ENCODE peak calls at places on chromosomes 1 and 21, in eight cellular contexts. One of them, this sample, is unnamed.

GRCh38 chr1:245577396-245578157 is 422.8 kb downstream of the KIF26B start:
- DNase-seq in endothelial cell: no peak
- DNase-seq in A549: no peak
- DNase-seq in stimulated activated CD4-positive, alpha-beta T cell treated with anti-CD3 and anti-CD28 coated beads, Interleukin-4, amount 100 ng/mL, for 48 hours: no peak
- DNase-seq in AG08395: no peak
- DNase-seq in A172: no peak
- DNase-seq in H4: no peak
- DNase-seq in tibial nerve: no peak
- DNase-seq in this sample: no peak

GRCh38 chr1:164671597-164672327 is 112.8 kb downstream of the PBX1 start:
- DNase-seq in endothelial cell: no peak
- DNase-seq in A549: no peak
- DNase-seq in A172: no peak
- DNase-seq in tibial nerve: no peak
- DNase-seq in AG08395: no peak
- DNase-seq in H4: no peak
- DNase-seq in stimulated activated CD4-positive, alpha-beta T cell treated with anti-CD3 and anti-CD28 coated beads, Interleukin-4, amount 100 ng/mL, for 48 hours: no peak
- DNase-seq in this sample: no peak

GRCh38 chr1:153798468-153798780 is 23.2 kb downstream of the SLC27A3 start:
- DNase-seq in AG08395: no peak
- DNase-seq in endothelial cell: no peak
- DNase-seq in stimulated activated CD4-positive, alpha-beta T cell treated with anti-CD3 and anti-CD28 coated beads, Interleukin-4, amount 100 ng/mL, for 48 hours: no peak
- DNase-seq in A549: no peak
- DNase-seq in H4: no peak
- DNase-seq in tibial nerve: no peak
- DNase-seq in A172: no peak
- DNase-seq in this sample: no peak

GRCh38 chr1:25758466-25759070 is 41.4 kb upstream of the SELENON start:
- DNase-seq in A172: no peak
- DNase-seq in A549: no peak
- DNase-seq in endothelial cell: no peak
- DNase-seq in AG08395: no peak
- DNase-seq in stimulated activated CD4-positive, alpha-beta T cell treated with anti-CD3 and anti-CD28 coated beads, Interleukin-4, amount 100 ng/mL, for 48 hours: no peak
- DNase-seq in tibial nerve: no peak
- DNase-seq in H4: no peak
- DNase-seq in this sample: no peak

GRCh38 chr1:214116258-214116657 is 128.5 kb downstream of the PROX1 start:
- DNase-seq in stimulated activated CD4-positive, alpha-beta T cell treated with anti-CD3 and anti-CD28 coated beads, Interleukin-4, amount 100 ng/mL, for 48 hours: no peak
- DNase-seq in tibial nerve: no peak
- DNase-seq in AG08395: no peak
- DNase-seq in endothelial cell: no peak
- DNase-seq in H4: no peak
- DNase-seq in A172: peak; percentile 52
- DNase-seq in A549: no peak
- DNase-seq in this sample: no peak

GRCh38 chr21:26199471-26199870 is 28.9 kb upstream of the APP start:
- DNase-seq in AG08395: peak; percentile 53
- DNase-seq in stimulated activated CD4-positive, alpha-beta T cell treated with anti-CD3 and anti-CD28 coated beads, Interleukin-4, amount 100 ng/mL, for 48 hours: no peak
- DNase-seq in A549: no peak
- DNase-seq in A172: no peak
- DNase-seq in H4: no peak
- DNase-seq in endothelial cell: no peak
- DNase-seq in tibial nerve: no peak
- DNase-seq in this sample: no peak

GRCh38 chr1:1291611-1292441 is 11.6 kb downstream of the SCNN1D start:
- DNase-seq in H4: peak; percentile 62
- DNase-seq in endothelial cell: peak; percentile 75
- DNase-seq in AG08395: peak; percentile 61
- DNase-seq in stimulated activated CD4-positive, alpha-beta T cell treated with anti-CD3 and anti-CD28 coated beads, Interleukin-4, amount 100 ng/mL, for 48 hours: no peak
- DNase-seq in A549: peak; percentile 69
- DNase-seq in A172: no peak
- DNase-seq in tibial nerve: peak; percentile 48
- DNase-seq in this sample: peak; percentile 38

GRCh38 chr21:39134288-39134810 is 48.9 kb downstream of the PSMG1 start:
- DNase-seq in A549: no peak
- DNase-seq in H4: no peak
- DNase-seq in AG08395: no peak
- DNase-seq in tibial nerve: no peak
- DNase-seq in A172: no peak
- DNase-seq in stimulated activated CD4-positive, alpha-beta T cell treated with anti-CD3 and anti-CD28 coated beads, Interleukin-4, amount 100 ng/mL, for 48 hours: no peak
- DNase-seq in endothelial cell: no peak
- DNase-seq in this sample: no peak

GRCh38 chr21:41396452-41397107 is 29.5 kb upstream of the MX1 start:
- DNase-seq in AG08395: no peak
- DNase-seq in A172: peak; percentile 19
- DNase-seq in tibial nerve: no peak
- DNase-seq in H4: peak; percentile 67
- DNase-seq in A549: no peak
- DNase-seq in endothelial cell: no peak
- DNase-seq in stimulated activated CD4-positive, alpha-beta T cell treated with anti-CD3 and anti-CD28 coated beads, Interleukin-4, amount 100 ng/mL, for 48 hours: no peak
- DNase-seq in this sample: no peak

GRCh38 chr1:14421977-14422609 is 176.4 kb upstream of the KAZN start:
- DNase-seq in A549: no peak
- DNase-seq in H4: no peak
- DNase-seq in stimulated activated CD4-positive, alpha-beta T cell treated with anti-CD3 and anti-CD28 coated beads, Interleukin-4, amount 100 ng/mL, for 48 hours: no peak
- DNase-seq in endothelial cell: no peak
- DNase-seq in A172: no peak
- DNase-seq in tibial nerve: no peak
- DNase-seq in AG08395: no peak
- DNase-seq in this sample: no peak

GRCh38 chr1:905071-905749 is 18.5 kb upstream of the SAMD11 start:
- DNase-seq in H4: peak; percentile 23
- DNase-seq in A549: no peak
- DNase-seq in tibial nerve: no peak
- DNase-seq in endothelial cell: no peak
- DNase-seq in AG08395: no peak
- DNase-seq in A172: no peak
- DNase-seq in stimulated activated CD4-positive, alpha-beta T cell treated with anti-CD3 and anti-CD28 coated beads, Interleukin-4, amount 100 ng/mL, for 48 hours: no peak
- DNase-seq in this sample: no peak

GRCh38 chr1:35544976-35545375 is 12.2 kb downstream of the KIAA0319L start:
- DNase-seq in A549: peak; percentile 45
- DNase-seq in AG08395: peak; percentile 50
- DNase-seq in endothelial cell: peak; percentile 55
- DNase-seq in tibial nerve: peak; percentile 48
- DNase-seq in A172: peak; percentile 11
- DNase-seq in H4: peak; percentile 40
- DNase-seq in stimulated activated CD4-positive, alpha-beta T cell treated with anti-CD3 and anti-CD28 coated beads, Interleukin-4, amount 100 ng/mL, for 48 hours: no peak
- DNase-seq in this sample: peak; percentile 45

GRCh38 chr1:68198752-68199151 is 33.6 kb downstream of the WLS start:
- DNase-seq in endothelial cell: no peak
- DNase-seq in stimulated activated CD4-positive, alpha-beta T cell treated with anti-CD3 and anti-CD28 coated beads, Interleukin-4, amount 100 ng/mL, for 48 hours: no peak
- DNase-seq in A172: peak; percentile 29
- DNase-seq in AG08395: no peak
- DNase-seq in H4: no peak
- DNase-seq in A549: no peak
- DNase-seq in tibial nerve: no peak
- DNase-seq in this sample: no peak

GRCh38 chr1:109263597-109264378 is 14.4 kb downstream of the CELSR2 start:
- DNase-seq in stimulated activated CD4-positive, alpha-beta T cell treated with anti-CD3 and anti-CD28 coated beads, Interleukin-4, amount 100 ng/mL, for 48 hours: peak; percentile 73
- DNase-seq in A549: peak; percentile 95
- DNase-seq in tibial nerve: peak; percentile 85
- DNase-seq in endothelial cell: peak; percentile 98
- DNase-seq in H4: peak; percentile 73
- DNase-seq in AG08395: peak; percentile 90
- DNase-seq in A172: peak; percentile 92
- DNase-seq in this sample: peak; percentile 88

GRCh38 chr21:41321211-41321907 is 4.8 kb downstream of the FAM3B start:
- DNase-seq in A172: no peak
- DNase-seq in tibial nerve: no peak
- DNase-seq in stimulated activated CD4-positive, alpha-beta T cell treated with anti-CD3 and anti-CD28 coated beads, Interleukin-4, amount 100 ng/mL, for 48 hours: no peak
- DNase-seq in H4: no peak
- DNase-seq in A549: no peak
- DNase-seq in AG08395: no peak
- DNase-seq in endothelial cell: no peak
- DNase-seq in this sample: no peak

GRCh38 chr1:33336580-33336979 is 15.7 kb upstream of the A3GALT2 start:
- DNase-seq in H4: no peak
- DNase-seq in stimulated activated CD4-positive, alpha-beta T cell treated with anti-CD3 and anti-CD28 coated beads, Interleukin-4, amount 100 ng/mL, for 48 hours: no peak
- DNase-seq in tibial nerve: no peak
- DNase-seq in AG08395: no peak
- DNase-seq in A549: no peak
- DNase-seq in A172: no peak
- DNase-seq in endothelial cell: no peak
- DNase-seq in this sample: no peak

GRCh38 chr1:159798893-159799292 is 3.3 kb upstream of the FCRL6 start:
- DNase-seq in H4: peak; percentile 89
- DNase-seq in endothelial cell: peak; percentile 60
- DNase-seq in stimulated activated CD4-positive, alpha-beta T cell treated with anti-CD3 and anti-CD28 coated beads, Interleukin-4, amount 100 ng/mL, for 48 hours: peak; percentile 7
- DNase-seq in tibial nerve: peak; percentile 74
- DNase-seq in AG08395: peak; percentile 91
- DNase-seq in A549: peak; percentile 91
- DNase-seq in A172: peak; percentile 98
- DNase-seq in this sample: peak; percentile 67

GRCh38 chr1:2378441-2378851 is 12.9 kb downstream of the MORN1 start:
- DNase-seq in stimulated activated CD4-positive, alpha-beta T cell treated with anti-CD3 and anti-CD28 coated beads, Interleukin-4, amount 100 ng/mL, for 48 hours: no peak
- DNase-seq in A172: no peak
- DNase-seq in AG08395: no peak
- DNase-seq in tibial nerve: no peak
- DNase-seq in H4: no peak
- DNase-seq in A549: no peak
- DNase-seq in endothelial cell: no peak
- DNase-seq in this sample: no peak

GRCh38 chr1:185017338-185017737 is 28.0 kb upstream of the RNF2 start:
- DNase-seq in endothelial cell: no peak
- DNase-seq in stimulated activated CD4-positive, alpha-beta T cell treated with anti-CD3 and anti-CD28 coated beads, Interleukin-4, amount 100 ng/mL, for 48 hours: no peak
- DNase-seq in A172: peak; percentile 90
- DNase-seq in H4: peak; percentile 75
- DNase-seq in AG08395: peak; percentile 82
- DNase-seq in tibial nerve: no peak
- DNase-seq in A549: peak; percentile 65
- DNase-seq in this sample: peak; percentile 65

GRCh38 chr21:44872568-44873355 is 728 bp downstream of the PTTG1IP start:
- DNase-seq in AG08395: no peak
- DNase-seq in stimulated activated CD4-positive, alpha-beta T cell treated with anti-CD3 and anti-CD28 coated beads, Interleukin-4, amount 100 ng/mL, for 48 hours: no peak
- DNase-seq in A172: no peak
- DNase-seq in endothelial cell: peak; percentile 40
- DNase-seq in tibial nerve: no peak
- DNase-seq in A549: no peak
- DNase-seq in H4: no peak
- DNase-seq in this sample: peak; percentile 52

GRCh38 chr1:227918736-227919135 is 29.0 kb downstream of the WNT9A start:
- DNase-seq in tibial nerve: no peak
- DNase-seq in H4: no peak
- DNase-seq in A172: no peak
- DNase-seq in endothelial cell: no peak
- DNase-seq in AG08395: no peak
- DNase-seq in A549: no peak
- DNase-seq in stimulated activated CD4-positive, alpha-beta T cell treated with anti-CD3 and anti-CD28 coated beads, Interleukin-4, amount 100 ng/mL, for 48 hours: no peak
- DNase-seq in this sample: no peak

GRCh38 chr21:36203603-36203889 is 46.9 kb downstream of the DOP1B start:
- DNase-seq in A549: peak; percentile 45
- DNase-seq in H4: peak; percentile 82
- DNase-seq in A172: peak; percentile 94
- DNase-seq in AG08395: peak; percentile 94
- DNase-seq in stimulated activated CD4-positive, alpha-beta T cell treated with anti-CD3 and anti-CD28 coated beads, Interleukin-4, amount 100 ng/mL, for 48 hours: peak; percentile 61
- DNase-seq in tibial nerve: no peak
- DNase-seq in endothelial cell: no peak
- DNase-seq in this sample: peak; percentile 85

GRCh38 chr1:54606096-54606989 is 17.0 kb downstream of the FAM151A start:
- DNase-seq in A172: no peak
- DNase-seq in tibial nerve: no peak
- DNase-seq in stimulated activated CD4-positive, alpha-beta T cell treated with anti-CD3 and anti-CD28 coated beads, Interleukin-4, amount 100 ng/mL, for 48 hours: no peak
- DNase-seq in AG08395: no peak
- DNase-seq in endothelial cell: no peak
- DNase-seq in H4: no peak
- DNase-seq in A549: no peak
- DNase-seq in this sample: no peak

GRCh38 chr1:54406339-54407181 is at the start of gene SSBP3:
- DNase-seq in A549: peak; percentile 89
- DNase-seq in H4: peak; percentile 89
- DNase-seq in tibial nerve: peak; percentile 74
- DNase-seq in AG08395: peak; percentile 98
- DNase-seq in stimulated activated CD4-positive, alpha-beta T cell treated with anti-CD3 and anti-CD28 coated beads, Interleukin-4, amount 100 ng/mL, for 48 hours: peak; percentile 90
- DNase-seq in A172: peak; percentile 65
- DNase-seq in endothelial cell: peak; percentile 97
- DNase-seq in this sample: peak; percentile 93

GRCh38 chr1:63148825-63149645 is 173.3 kb upstream of the FOXD3 start:
- DNase-seq in stimulated activated CD4-positive, alpha-beta T cell treated with anti-CD3 and anti-CD28 coated beads, Interleukin-4, amount 100 ng/mL, for 48 hours: no peak
- DNase-seq in H4: peak; percentile 64
- DNase-seq in A172: peak; percentile 58
- DNase-seq in endothelial cell: peak; percentile 48
- DNase-seq in AG08395: peak; percentile 61
- DNase-seq in A549: peak; percentile 20
- DNase-seq in tibial nerve: peak; percentile 44
- DNase-seq in this sample: peak; percentile 11

GRCh38 chr1:230107941-230108340 is 40.9 kb downstream of the GALNT2 start:
- DNase-seq in AG08395: no peak
- DNase-seq in H4: no peak
- DNase-seq in A172: no peak
- DNase-seq in endothelial cell: no peak
- DNase-seq in stimulated activated CD4-positive, alpha-beta T cell treated with anti-CD3 and anti-CD28 coated beads, Interleukin-4, amount 100 ng/mL, for 48 hours: no peak
- DNase-seq in A549: no peak
- DNase-seq in tibial nerve: no peak
- DNase-seq in this sample: peak; percentile 57

GRCh38 chr1:162548170-162548569 is 13.4 kb upstream of the UAP1 start:
- DNase-seq in tibial nerve: peak; percentile 78
- DNase-seq in stimulated activated CD4-positive, alpha-beta T cell treated with anti-CD3 and anti-CD28 coated beads, Interleukin-4, amount 100 ng/mL, for 48 hours: no peak
- DNase-seq in A172: peak; percentile 28
- DNase-seq in A549: no peak
- DNase-seq in H4: no peak
- DNase-seq in endothelial cell: no peak
- DNase-seq in AG08395: peak; percentile 76
- DNase-seq in this sample: peak; percentile 88

GRCh38 chr1:156870734-156871133 is 10.1 kb downstream of the NTRK1 start:
- DNase-seq in endothelial cell: no peak
- DNase-seq in AG08395: peak; percentile 91
- DNase-seq in A172: peak; percentile 81
- DNase-seq in H4: peak; percentile 76
- DNase-seq in tibial nerve: no peak
- DNase-seq in stimulated activated CD4-positive, alpha-beta T cell treated with anti-CD3 and anti-CD28 coated beads, Interleukin-4, amount 100 ng/mL, for 48 hours: no peak
- DNase-seq in A549: peak; percentile 54
- DNase-seq in this sample: peak; percentile 55

GRCh38 chr1:50976111-50976889 is 6.3 kb downstream of the CDKN2C start:
- DNase-seq in A549: peak; percentile 58
- DNase-seq in tibial nerve: peak; percentile 4
- DNase-seq in stimulated activated CD4-positive, alpha-beta T cell treated with anti-CD3 and anti-CD28 coated beads, Interleukin-4, amount 100 ng/mL, for 48 hours: no peak
- DNase-seq in endothelial cell: no peak
- DNase-seq in A172: peak; percentile 42
- DNase-seq in H4: peak; percentile 39
- DNase-seq in AG08395: no peak
- DNase-seq in this sample: peak; percentile 31

GRCh38 chr1:210236840-210237409 is 4.3 kb downstream of the SERTAD4 start:
- DNase-seq in H4: peak; percentile 25
- DNase-seq in A172: no peak
- DNase-seq in endothelial cell: no peak
- DNase-seq in AG08395: peak; percentile 46
- DNase-seq in A549: no peak
- DNase-seq in stimulated activated CD4-positive, alpha-beta T cell treated with anti-CD3 and anti-CD28 coated beads, Interleukin-4, amount 100 ng/mL, for 48 hours: no peak
- DNase-seq in tibial nerve: peak; percentile 69
- DNase-seq in this sample: peak; percentile 84

GRCh38 chr1:87335175-87335992 is 6.7 kb downstream of the LMO4 start:
- DNase-seq in AG08395: peak; percentile 70
- DNase-seq in A172: no peak
- DNase-seq in A549: no peak
- DNase-seq in H4: no peak
- DNase-seq in endothelial cell: peak; percentile 72
- DNase-seq in stimulated activated CD4-positive, alpha-beta T cell treated with anti-CD3 and anti-CD28 coated beads, Interleukin-4, amount 100 ng/mL, for 48 hours: peak; percentile 37
- DNase-seq in tibial nerve: no peak
- DNase-seq in this sample: peak; percentile 74

GRCh38 chr1:155128755-155129473 is 1.2 kb downstream of the EFNA1 start:
- DNase-seq in tibial nerve: no peak
- DNase-seq in AG08395: no peak
- DNase-seq in endothelial cell: peak; percentile 49
- DNase-seq in A172: peak; percentile 65
- DNase-seq in A549: peak; percentile 42
- DNase-seq in H4: peak; percentile 46
- DNase-seq in stimulated activated CD4-positive, alpha-beta T cell treated with anti-CD3 and anti-CD28 coated beads, Interleukin-4, amount 100 ng/mL, for 48 hours: no peak
- DNase-seq in this sample: no peak

This sample was measured in MG63.